ENCODE peak calls at places on chromosomes 3 and 15, in four cellular contexts. U is central memory CD4-positive, alpha-beta T cell; L is ureter; A is NCI-H1694. O is an unnamed sample.
A peak's percentile ranks its signal among the peaks of the same experiment; 100 is the strongest.

GRCh38 chr15:63212050-63212973 is 22.9 kb downstream of the RAB8B start:
- DNase-seq in U (peak; percentile 17), L (no peak), A (no peak), O (no peak)

GRCh38 chr3:16253601-16254000 is 11.1 kb downstream of the DPH3 start:
- DNase-seq in U (no peak), L (no peak), A (no peak), O (no peak)

GRCh38 chr15:70259030-70259424 is 161.3 kb upstream of the TLE3 start:
- DNase-seq in U (peak; percentile 45), L (peak; percentile 72), A (peak; percentile 22), O (peak; percentile 95)

GRCh38 chr3:140505876-140506275 is 172.0 kb upstream of the TRIM42 start:
- DNase-seq in U (no peak), L (no peak), A (no peak), O (no peak)

GRCh38 chr15:93358171-93359036 is 269.4 kb upstream of the RGMA start:
- DNase-seq in U (no peak), L (no peak), A (no peak), O (no peak)

GRCh38 chr15:40069178-40070165 is 30.5 kb upstream of the SRP14 start:
- DNase-seq in U (no peak), L (peak; percentile 94), A (peak; percentile 85), O (peak; percentile 94)

GRCh38 chr3:61250784-61251173 is 473 bp downstream of the FHIT start:
- DNase-seq in U (peak; percentile 12), L (peak; percentile 45), A (no peak), O (peak; percentile 56)

GRCh38 chr15:43769584-43770228 is 7.1 kb downstream of the ELL3 start:
- DNase-seq in U (peak; percentile 48), L (no peak), A (peak; percentile 31), O (peak; percentile 65)

GRCh38 chr3:197007296-197007940 is 22.2 kb downstream of the MELTF start:
- DNase-seq in U (no peak), L (no peak), A (no peak), O (no peak)

GRCh38 chr15:64305261-64305660 is 50.7 kb downstream of the CSNK1G1 start:
- DNase-seq in U (no peak), L (no peak), A (no peak), O (no peak)

GRCh38 chr3:59245300-59245878 is 195.6 kb upstream of the CFAP20DC start:
- DNase-seq in U (no peak), L (no peak), A (no peak), O (no peak)

GRCh38 chr3:51539291-51539891 is 872 bp downstream of the RAD54L2 start:
- DNase-seq in U (peak; percentile 16), L (no peak), A (no peak), O (no peak)

GRCh38 chr15:90271459-90272166 is 6.1 kb downstream of the NGRN start:
- DNase-seq in U (no peak), L (no peak), A (no peak), O (no peak)

GRCh38 chr15:50850003-50850402 is 58.5 kb upstream of the AP4E1 start:
- DNase-seq in U (no peak), L (no peak), A (no peak), O (no peak)

GRCh38 chr3:143950810-143951209 is 20.8 kb upstream of the DIPK2A start:
- DNase-seq in U (no peak), L (no peak), A (no peak), O (no peak)

GRCh38 chr15:42919794-42920280 is 741 bp downstream of the TTBK2 start:
- DNase-seq in U (peak; percentile 33), L (no peak), A (no peak), O (peak; percentile 47)

GRCh38 chr3:196604548-196604947 is 34.9 kb upstream of the NRROS start:
- DNase-seq in U (peak; percentile 68), L (no peak), A (no peak), O (peak; percentile 69)

GRCh38 chr3:161413127-161413854 is 42.0 kb upstream of the SPTSSB start:
- DNase-seq in U (no peak), L (no peak), A (no peak), O (no peak)

GRCh38 chr3:126858887-126859286 is 124.0 kb upstream of the PLXNA1 start:
- DNase-seq in U (no peak), L (no peak), A (no peak), O (peak; percentile 36)

GRCh38 chr3:46400846-46401245 is 6.0 kb downstream of the CCR5AS start:
- DNase-seq in U (no peak), L (no peak), A (no peak), O (no peak)

O was measured in NCI-H2171 treated with DMSO at 0.1 percent for 48 hours.